ENCODE peak calls at places on chromosomes 13 and 19, in ten cellular contexts. J is endothelial cell of umbilical vein; W is stimulated activated CD4-positive, alpha-beta T cell treated with anti-CD3 and anti-CD28 coated beads, TNF-alpha, amount 100 ng/mL, for 48 hours; M is MV-4-11; I is SW 1271; Y is sciatic nerve; X is NCI-H510A; O is astrocyte of the spinal cord; V is activated T-helper 9 cell treated with anti-CD3 and anti-CD28 coated beads, Interleukin-2, amount 50 U/mL, for 16 hours; R is EL. H is an unnamed sample.
A peak's percentile ranks its signal among the peaks of the same experiment; 100 is the strongest.

GRCh38 chr13:53200075-53200474 is 171.5 kb downstream of the OLFM4 start:
- DNase-seq in V (no peak), O (no peak), M (no peak), J (no peak), I (no peak), Y (no peak), X (no peak), W (no peak), R (no peak), H (no peak)

GRCh38 chr13:59356607-59357006 is 807.1 kb downstream of the DIAPH3 start:
- DNase-seq in X (no peak), O (peak; percentile 35), J (peak; percentile 97), W (no peak), V (no peak), M (peak; percentile 46), I (no peak), R (peak; percentile 28), Y (peak; percentile 64), H (no peak)

GRCh38 chr19:5289060-5289990 is 51.3 kb downstream of the PTPRS start:
- DNase-seq in R (no peak), O (no peak), V (no peak), X (no peak), M (no peak), W (no peak), J (no peak), I (no peak), Y (no peak), H (no peak)

GRCh38 chr19:13790354-13790753 is 4.9 kb upstream of the ZSWIM4 start:
- DNase-seq in I (peak; percentile 38), W (no peak), J (no peak), R (no peak), M (peak; percentile 99), X (no peak), Y (no peak), O (no peak), V (no peak), H (no peak)

GRCh38 chr13:113670541-113670940 is 3.5 kb downstream of the GRK1 start:
- DNase-seq in Y (peak; percentile 25), J (no peak), O (no peak), R (no peak), I (no peak), M (no peak), W (no peak), X (no peak), V (no peak), H (no peak)

GRCh38 chr19:5153601-5154128 is 184.8 kb downstream of the KDM4B start:
- DNase-seq in W (no peak), I (no peak), M (no peak), R (no peak), Y (no peak), O (no peak), V (no peak), X (no peak), J (no peak), H (no peak)

GRCh38 chr13:46114599-46114998 is 9.8 kb upstream of the CPB2 start:
- DNase-seq in Y (no peak), W (no peak), J (no peak), R (no peak), I (no peak), X (no peak), V (no peak), M (peak; percentile 38), O (no peak), H (no peak)

GRCh38 chr13:50549221-50549942 is 294.1 kb downstream of the DLEU7 start:
- DNase-seq in W (no peak), M (no peak), R (no peak), I (no peak), Y (no peak), X (no peak), O (no peak), V (no peak), J (no peak), H (no peak)

GRCh38 chr13:100069278-100069677 is 19.6 kb upstream of the PCCA start:
- DNase-seq in O (no peak), J (no peak), X (no peak), I (no peak), M (no peak), Y (no peak), R (no peak), V (no peak), W (no peak), H (no peak)

GRCh38 chr13:26837102-26837501 is 76.5 kb upstream of the GPR12 start:
- DNase-seq in W (no peak), J (no peak), X (no peak), O (no peak), V (no peak), Y (no peak), I (no peak), M (no peak), R (no peak), H (no peak)

GRCh38 chr19:14031719-14032480 is at the start of gene IL27RA:
- DNase-seq in X (no peak), O (peak; percentile 30), W (peak; percentile 46), Y (peak; percentile 70), V (peak; percentile 72), M (peak; percentile 61), J (peak; percentile 40), R (peak; percentile 63), I (peak; percentile 67), H (no peak)

GRCh38 chr13:98972627-98973026 is 5.2 kb downstream of the DOCK9 start:
- DNase-seq in M (no peak), R (peak; percentile 93), X (no peak), V (no peak), W (no peak), J (peak; percentile 93), Y (no peak), I (peak; percentile 44), O (peak; percentile 74), H (no peak)

GRCh38 chr19:8505680-8506401 is 3.4 kb upstream of the PRAM1 start:
- DNase-seq in O (peak; percentile 63), M (peak; percentile 60), W (peak; percentile 32), Y (peak; percentile 90), X (no peak), I (peak; percentile 75), V (peak; percentile 61), R (peak; percentile 73), J (peak; percentile 68), H (peak; percentile 26)

GRCh38 chr13:52162279-52163101 is 3.1 kb upstream of the NEK3 start:
- DNase-seq in Y (no peak), O (peak; percentile 79), R (peak; percentile 52), V (no peak), I (peak; percentile 12), J (peak; percentile 94), X (no peak), M (no peak), W (no peak), H (no peak)

GRCh38 chr19:13463296-13463695 is 43.0 kb downstream of the CACNA1A start:
- DNase-seq in W (no peak), Y (no peak), X (no peak), O (peak; percentile 3), M (peak; percentile 20), V (no peak), R (peak; percentile 11), I (no peak), J (no peak), H (no peak)

GRCh38 chr19:47663435-47663910 is 49.7 kb upstream of the EHD2 start:
- DNase-seq in I (peak; percentile 20), R (peak; percentile 85), W (no peak), O (peak; percentile 96), M (no peak), V (no peak), Y (no peak), J (no peak), X (no peak), H (no peak)

GRCh38 chr19:13303381-13304129 is 153.3 kb downstream of the IER2 start:
- DNase-seq in Y (no peak), R (no peak), X (no peak), W (no peak), V (no peak), M (no peak), I (no peak), J (no peak), O (no peak), H (no peak)

GRCh38 chr13:99614465-99614885 is 113.2 kb downstream of the TM9SF2 start:
- DNase-seq in J (peak; percentile 45), V (no peak), Y (no peak), X (no peak), R (peak; percentile 6), M (peak; percentile 22), I (no peak), W (no peak), O (no peak), H (no peak)

GRCh38 chr13:42553098-42554046 is 20.6 kb upstream of the TNFSF11 start:
- DNase-seq in O (peak; percentile 92), X (no peak), V (no peak), I (no peak), R (peak; percentile 16), W (no peak), M (no peak), Y (no peak), J (peak; percentile 83), H (no peak)

GRCh38 chr13:76903544-76904162 is 17.4 kb upstream of the KCTD12 start:
- DNase-seq in I (peak; percentile 78), O (peak; percentile 77), X (no peak), V (peak; percentile 42), M (peak; percentile 72), Y (peak; percentile 82), R (peak; percentile 61), J (peak; percentile 89), W (peak; percentile 45), H (peak; percentile 45)

GRCh38 chr19:17052439-17052838 is 22.8 kb downstream of the HAUS8 start:
- DNase-seq in W (no peak), V (no peak), O (peak; percentile 42), J (peak; percentile 55), R (peak; percentile 22), I (peak; percentile 39), X (no peak), Y (no peak), M (peak; percentile 44), H (no peak)

GRCh38 chr19:27736225-27736624 is 1476.7 kb downstream of the UQCRFS1 start:
- DNase-seq in I (no peak), Y (peak; percentile 8), X (no peak), W (no peak), R (no peak), O (no peak), J (no peak), M (no peak), V (no peak), H (no peak)

GRCh38 chr19:33194884-33195710 is 967 bp downstream of the LRP3 start:
- DNase-seq in V (no peak), W (no peak), R (peak; percentile 63), X (no peak), I (no peak), O (peak; percentile 16), Y (no peak), J (no peak), M (no peak), H (no peak)

GRCh38 chr13:54733639-54734038 is 1705.0 kb downstream of the OLFM4 start:
- DNase-seq in X (no peak), J (no peak), M (no peak), O (no peak), W (no peak), R (no peak), I (peak; percentile 5), V (no peak), Y (no peak), H (no peak)

GRCh38 chr19:41940443-41941409 is 12.5 kb upstream of the ERFL start:
- DNase-seq in Y (no peak), W (no peak), R (peak; percentile 38), O (no peak), J (no peak), M (no peak), X (no peak), I (no peak), V (no peak), H (no peak)

GRCh38 chr19:58514564-58515020 is 2.8 kb upstream of the SLC27A5 start:
- DNase-seq in Y (no peak), I (no peak), M (no peak), X (no peak), O (no peak), R (no peak), V (no peak), J (no peak), W (no peak), H (no peak)

GRCh38 chr13:100344544-100344943 is 244.0 kb downstream of the GGACT start:
- DNase-seq in O (no peak), X (no peak), R (no peak), I (no peak), W (no peak), J (no peak), V (no peak), Y (no peak), M (no peak), H (no peak)

GRCh38 chr13:72911988-72912387 is 130.1 kb downstream of the PIBF1 start:
- DNase-seq in R (no peak), I (no peak), Y (no peak), W (no peak), X (no peak), V (no peak), M (no peak), J (no peak), O (no peak), H (no peak)

H was measured in NCI-H2107.